ENCODE peak calls at places on chromosomes 2 and 18, in four cellular contexts. One of them, this sample, is unnamed.

GRCh38 chr2:201558232-201558631 is 85.1 kb downstream of the TMEM237 start:
- DNase-seq in ovary: no peak
- DNase-seq in pancreas: no peak
- DNase-seq in Karpas-422: no peak
- DNase-seq in this sample: no peak

GRCh38 chr2:24214880-24215279 is 40.0 kb downstream of the FAM228A start:
- DNase-seq in pancreas: no peak
- DNase-seq in ovary: no peak
- DNase-seq in Karpas-422: no peak
- DNase-seq in this sample: no peak

GRCh38 chr18:49723648-49724180 is 89.6 kb downstream of the ACAA2 start:
- DNase-seq in ovary: no peak
- DNase-seq in Karpas-422: no peak
- DNase-seq in pancreas: no peak
- DNase-seq in this sample: no peak

GRCh38 chr2:154291511-154291910 is 407.0 kb upstream of the KCNJ3 start:
- DNase-seq in ovary: no peak
- DNase-seq in Karpas-422: no peak
- DNase-seq in pancreas: no peak
- DNase-seq in this sample: no peak

GRCh38 chr2:97742381-97742847 is 29.0 kb downstream of the ZAP70 start:
- DNase-seq in Karpas-422: no peak
- DNase-seq in ovary: no peak
- DNase-seq in pancreas: no peak
- DNase-seq in this sample: no peak

GRCh38 chr2:174662459-174662858 is 64.9 kb upstream of the WIPF1 start:
- DNase-seq in ovary: no peak
- DNase-seq in pancreas: no peak
- DNase-seq in Karpas-422: no peak
- DNase-seq in this sample: peak

GRCh38 chr2:44844651-44845270 is 96.7 kb upstream of the SIX3 start:
- DNase-seq in pancreas: no peak
- DNase-seq in ovary: no peak
- DNase-seq in Karpas-422: no peak
- DNase-seq in this sample: no peak

GRCh38 chr2:136065907-136066306 is 52.0 kb downstream of the CXCR4 start:
- DNase-seq in Karpas-422: no peak
- DNase-seq in pancreas: no peak
- DNase-seq in ovary: no peak
- DNase-seq in this sample: no peak

GRCh38 chr2:20141056-20141762 is 83.7 kb downstream of the SDC1 start:
- DNase-seq in pancreas: no peak
- DNase-seq in Karpas-422: no peak
- DNase-seq in ovary: no peak
- DNase-seq in this sample: peak

GRCh38 chr18:57427429-57428181 is 7.6 kb upstream of the ONECUT2 start:
- DNase-seq in ovary: no peak
- DNase-seq in Karpas-422: peak
- DNase-seq in pancreas: no peak
- DNase-seq in this sample: no peak

GRCh38 chr18:42644729-42645131 is 470.8 kb downstream of the RIT2 start:
- DNase-seq in ovary: no peak
- DNase-seq in pancreas: no peak
- DNase-seq in Karpas-422: no peak
- DNase-seq in this sample: no peak

GRCh38 chr18:48715651-48716354 is 177.0 kb downstream of the CTIF start:
- DNase-seq in pancreas: no peak
- DNase-seq in ovary: no peak
- DNase-seq in Karpas-422: peak
- DNase-seq in this sample: peak

GRCh38 chr2:159128191-159128590 is 158.3 kb downstream of the WDSUB1 start:
- DNase-seq in ovary: no peak
- DNase-seq in Karpas-422: no peak
- DNase-seq in pancreas: no peak
- DNase-seq in this sample: no peak

GRCh38 chr18:7566244-7566586 is 901 bp upstream of the PTPRM start:
- DNase-seq in pancreas: no peak
- DNase-seq in Karpas-422: no peak
- DNase-seq in ovary: no peak
- DNase-seq in this sample: no peak

GRCh38 chr2:220894069-220894468 is 678.0 kb downstream of the EPHA4 start:
- DNase-seq in Karpas-422: no peak
- DNase-seq in ovary: no peak
- DNase-seq in pancreas: no peak
- DNase-seq in this sample: no peak

GRCh38 chr2:7620255-7620654 is 703.0 kb downstream of the RNF144A start:
- DNase-seq in pancreas: no peak
- DNase-seq in Karpas-422: no peak
- DNase-seq in ovary: no peak
- DNase-seq in this sample: no peak

GRCh38 chr2:112606567-112606966 is 22.2 kb downstream of the CHCHD5 start:
- DNase-seq in ovary: no peak
- DNase-seq in Karpas-422: no peak
- DNase-seq in pancreas: no peak
- DNase-seq in this sample: no peak

GRCh38 chr2:124585277-124585676 is 560.2 kb downstream of the CNTNAP5 start:
- DNase-seq in ovary: no peak
- DNase-seq in pancreas: no peak
- DNase-seq in Karpas-422: no peak
- DNase-seq in this sample: no peak

GRCh38 chr2:242029422-242030225 is 160.1 kb downstream of the RTP5 start:
- DNase-seq in pancreas: peak
- DNase-seq in Karpas-422: no peak
- DNase-seq in ovary: no peak
- DNase-seq in this sample: no peak
- H3K4me3 ChIP-seq in pancreas: no peak
- H3K4me3 ChIP-seq in Karpas-422: no peak
- H3K4me3 ChIP-seq in ovary: no peak
- H3K4me3 ChIP-seq in this sample: no peak

DNA sequence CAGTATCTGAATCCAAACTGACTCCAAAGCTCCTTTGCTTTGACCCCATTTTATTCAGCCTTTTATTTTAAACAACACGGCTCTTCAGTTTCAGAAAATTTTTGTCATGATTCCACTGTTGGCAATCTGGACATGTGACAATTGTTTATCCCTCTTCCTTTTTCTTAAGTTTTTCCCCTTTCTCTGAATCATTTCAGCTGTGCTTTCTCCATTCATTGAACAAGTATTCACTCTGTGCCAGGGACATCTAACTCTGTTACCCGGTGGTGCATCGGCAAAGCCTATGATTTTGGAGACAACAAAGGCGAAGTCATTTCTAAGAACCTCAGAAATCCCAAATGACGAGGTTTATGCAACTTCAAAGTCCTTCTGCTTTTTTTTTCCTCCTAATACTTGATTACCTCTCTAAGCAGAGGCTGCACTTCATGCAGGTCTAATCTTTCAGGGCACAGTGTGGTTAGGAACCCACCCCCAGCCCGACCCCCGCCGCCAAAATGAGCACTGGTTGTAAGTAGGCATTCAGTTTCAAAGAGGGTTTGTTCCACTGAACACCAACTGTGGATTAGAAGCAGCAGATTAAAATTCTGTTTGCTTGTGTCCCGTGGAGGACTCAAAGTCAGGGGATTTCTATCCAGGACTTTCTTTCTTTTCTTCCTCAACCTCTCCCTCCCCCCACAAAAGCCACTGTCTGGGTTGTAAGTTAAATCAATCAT is 18.6 kb downstream of the ST6GAL2 start:
- DNase-seq in pancreas: no peak
- DNase-seq in Karpas-422: peak
- DNase-seq in ovary: no peak
- DNase-seq in this sample: no peak
- H3K4me3 ChIP-seq in pancreas: no peak
- H3K4me3 ChIP-seq in Karpas-422: no peak
- H3K4me3 ChIP-seq in ovary: no peak
- H3K4me3 ChIP-seq in this sample: peak

DNA sequence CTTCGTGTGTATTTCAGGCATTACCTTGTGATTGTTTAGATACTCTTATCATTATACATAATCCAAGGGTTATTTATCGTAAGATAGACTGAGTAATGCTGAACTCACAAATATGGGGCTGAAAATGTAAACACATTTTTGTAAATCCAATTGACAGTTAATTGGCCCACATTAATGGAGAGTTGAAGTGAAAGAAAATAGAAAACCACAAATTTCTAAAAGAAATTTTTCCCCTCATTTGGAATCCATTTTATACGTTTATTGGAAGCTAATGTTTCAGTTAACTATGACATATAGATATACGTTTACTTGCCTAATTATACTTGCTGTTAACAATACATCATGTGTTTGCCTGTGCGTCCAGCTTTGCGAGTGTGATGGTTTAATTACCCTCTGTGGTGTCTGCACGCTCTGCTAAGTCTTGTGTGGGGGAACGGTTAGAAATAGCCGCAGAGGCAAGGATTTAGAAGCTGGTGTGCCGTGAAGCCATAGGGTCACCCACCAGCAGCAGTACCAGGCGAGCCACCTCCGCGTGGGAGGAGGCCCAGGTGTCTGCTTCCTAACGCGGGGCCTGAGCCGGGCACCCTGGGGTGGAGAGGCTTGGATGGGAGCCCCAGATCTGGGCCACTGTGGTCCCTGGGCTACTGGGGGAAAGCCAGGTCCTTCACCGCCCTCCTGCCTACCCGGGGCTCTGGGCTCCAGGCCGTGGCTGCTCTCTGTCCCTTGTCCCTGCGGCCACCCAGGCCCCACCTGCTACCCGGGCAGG is 38.0 kb downstream of the TSHZ1 start:
- DNase-seq in Karpas-422: no peak
- DNase-seq in pancreas: no peak
- DNase-seq in ovary: no peak
- DNase-seq in this sample: no peak
- H3K4me3 ChIP-seq in Karpas-422: no peak
- H3K4me3 ChIP-seq in pancreas: no peak
- H3K4me3 ChIP-seq in ovary: peak
- H3K4me3 ChIP-seq in this sample: peak

DNA sequence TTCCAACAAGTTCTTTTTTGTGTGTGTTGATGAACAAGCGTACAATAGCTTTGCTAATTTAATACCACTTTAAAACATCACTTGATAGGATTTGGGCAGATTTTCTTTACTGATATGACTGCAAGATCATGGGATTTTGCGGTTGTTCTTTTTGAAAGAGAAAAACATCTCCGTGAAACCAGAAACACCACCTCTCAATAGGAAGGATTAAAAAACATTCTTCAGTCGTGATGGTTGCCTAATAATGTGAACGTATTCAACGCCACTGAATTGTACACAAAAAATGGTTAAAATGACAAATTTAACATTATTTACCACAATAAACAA is 19.3 kb downstream of the RBMS1 start:
- DNase-seq in pancreas: no peak
- DNase-seq in ovary: no peak
- DNase-seq in Karpas-422: no peak
- DNase-seq in this sample: no peak
- H3K4me3 ChIP-seq in pancreas: no peak
- H3K4me3 ChIP-seq in ovary: no peak
- H3K4me3 ChIP-seq in Karpas-422: no peak
- H3K4me3 ChIP-seq in this sample: no peak

GRCh38 chr2:172600644-172601043 is 44.8 kb downstream of the PDK1 start:
- DNase-seq in pancreas: no peak
- DNase-seq in ovary: no peak
- DNase-seq in Karpas-422: no peak
- DNase-seq in this sample: no peak

GRCh38 chr2:172596776-172597175 is 40.9 kb downstream of the PDK1 start:
- DNase-seq in Karpas-422: no peak
- DNase-seq in pancreas: no peak
- DNase-seq in ovary: no peak
- DNase-seq in this sample: no peak

GRCh38 chr2:172599917-172600316 is 44.0 kb downstream of the PDK1 start:
- DNase-seq in ovary: no peak
- DNase-seq in Karpas-422: no peak
- DNase-seq in pancreas: no peak
- DNase-seq in this sample: no peak

DNA sequence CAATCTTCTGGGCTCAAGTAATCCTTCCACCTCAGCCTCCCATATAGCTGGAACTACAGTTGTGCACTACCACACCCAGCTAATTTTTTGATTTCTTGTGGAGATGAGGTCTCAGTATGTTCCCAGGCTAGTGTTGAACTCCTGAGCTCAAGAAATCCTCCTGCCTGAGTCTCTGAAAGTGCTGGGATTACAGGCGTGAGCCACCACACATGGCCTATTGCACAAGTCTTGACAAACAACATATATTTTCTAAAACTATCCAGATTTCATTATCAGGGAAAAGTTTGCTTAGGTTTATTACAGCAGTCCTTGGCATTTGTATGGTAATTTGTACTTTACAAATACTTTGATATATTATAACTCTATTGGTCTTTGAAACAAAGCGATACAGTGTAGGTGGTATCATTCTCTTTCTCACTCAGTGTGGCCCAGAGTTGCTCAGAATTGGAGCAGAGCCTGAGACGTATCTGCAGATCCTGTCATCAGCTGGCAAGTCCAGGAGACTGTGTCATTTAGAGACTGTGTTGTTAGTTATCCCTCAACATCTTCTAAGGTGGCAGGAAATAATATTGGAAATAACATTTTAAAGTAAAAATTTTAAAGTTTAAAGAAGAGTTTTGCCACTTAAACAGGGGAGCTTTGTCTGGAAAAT is 41.4 kb downstream of the PDK1 start:
- DNase-seq in Karpas-422: no peak
- DNase-seq in pancreas: no peak
- DNase-seq in ovary: no peak
- DNase-seq in this sample: no peak
- H3K4me3 ChIP-seq in Karpas-422: no peak
- H3K4me3 ChIP-seq in pancreas: no peak
- H3K4me3 ChIP-seq in ovary: no peak
- H3K4me3 ChIP-seq in this sample: no peak

GRCh38 chr2:26177122-26177521 is 4.2 kb downstream of the GAREM2 start:
- DNase-seq in ovary: no peak
- DNase-seq in pancreas: no peak
- DNase-seq in Karpas-422: no peak
- DNase-seq in this sample: no peak

GRCh38 chr2:26179446-26179907 is 6.6 kb downstream of the GAREM2 start:
- DNase-seq in pancreas: no peak
- DNase-seq in Karpas-422: no peak
- DNase-seq in ovary: no peak
- DNase-seq in this sample: no peak

GRCh38 chr2:26178746-26179436 is 6.0 kb downstream of the GAREM2 start:
- DNase-seq in ovary: peak
- DNase-seq in Karpas-422: peak
- DNase-seq in pancreas: peak
- DNase-seq in this sample: no peak

GRCh38 chr2:26175716-26176615 is 3.1 kb downstream of the GAREM2 start:
- DNase-seq in ovary: no peak
- DNase-seq in pancreas: no peak
- DNase-seq in Karpas-422: no peak
- DNase-seq in this sample: no peak

DNA sequence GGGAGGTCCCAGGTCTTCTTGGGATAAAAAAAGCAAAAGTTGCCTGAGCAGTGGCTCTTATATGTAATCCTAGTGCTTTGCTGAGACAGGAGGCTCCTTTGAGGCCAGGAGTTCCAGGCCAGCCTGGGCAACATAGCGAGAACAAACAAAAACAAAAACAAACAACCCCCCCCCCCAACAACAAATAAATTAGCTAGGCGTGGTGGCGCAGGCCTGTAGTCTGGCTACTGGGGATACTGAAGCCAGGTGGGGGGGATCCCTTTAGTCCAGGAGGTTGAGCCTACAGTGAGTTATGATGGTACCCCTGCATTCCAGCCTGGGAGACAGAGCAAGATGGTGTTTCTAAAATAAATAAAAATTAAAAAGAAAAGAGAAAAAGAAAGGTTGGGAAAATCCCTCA is 5.4 kb downstream of the GAREM2 start:
- DNase-seq in ovary: no peak
- DNase-seq in pancreas: no peak
- DNase-seq in Karpas-422: no peak
- DNase-seq in this sample: no peak
- H3K4me3 ChIP-seq in ovary: no peak
- H3K4me3 ChIP-seq in pancreas: no peak
- H3K4me3 ChIP-seq in Karpas-422: peak
- H3K4me3 ChIP-seq in this sample: peak

This sample was measured in tibial artery.